ENCODE peak calls at places on chromosomes 13 and 19, in six cellular contexts. K is GM23248, U is mesendoderm, M is fibroblast of lung, Y is astrocyte, Z is MM.1S. Q is an unnamed sample. For H3K4me1, the result is how much of the 10 kb centered on the place peaks cover.

GRCh38 chr19:52398091-52398461 is 427 bp downstream of the ZNF528 start:
- DNase-seq in K (peak), U (no peak), M (peak), Y (no peak), Z (no peak), Q (no peak)

GRCh38 chr13:65606622-65607021 is 1623.5 kb downstream of the PCDH9 start:
- DNase-seq in K (no peak), U (no peak), M (peak), Y (peak), Z (no peak), Q (no peak)

GRCh38 chr19:15452111-15453047 is 2.6 kb upstream of the WIZ start:
- DNase-seq in K (peak), U (peak), M (peak), Y (peak), Z (no peak), Q (peak)

GRCh38 chr19:10353793-10354391 is 14.5 kb upstream of the ICAM3 start:
- DNase-seq in K (peak), U (peak), M (peak), Y (no peak), Z (no peak), Q (peak)

GRCh38 chr13:101945435-101945834 is 456.4 kb downstream of the FGF14 start:
- DNase-seq in K (no peak), U (peak), M (no peak), Y (no peak), Z (no peak), Q (no peak)

GRCh38 chr13:111270765-111271164 is 49.7 kb upstream of the TEX29 start:
- DNase-seq in K (peak), U (no peak), M (peak), Y (peak), Z (no peak), Q (no peak)

GRCh38 chr19:19587776-19588175 is 30.7 kb downstream of the PBX4 start:
- DNase-seq in K (no peak), U (no peak), M (no peak), Y (no peak), Z (no peak), Q (no peak)

GRCh38 chr13:113508531-113509254 is 18.2 kb upstream of the DCUN1D2 start:
- DNase-seq in K (no peak), U (no peak), M (no peak), Y (no peak), Z (no peak), Q (no peak)

GRCh38 chr19:18946335-18946734 is 5.3 kb upstream of the HOMER3 start:
- DNase-seq in K (no peak), U (no peak), M (no peak), Y (no peak), Z (no peak), Q (no peak)

GRCh38 chr19:47723573-47723923 is 10.3 kb downstream of the EHD2 start:
- DNase-seq in K (peak), U (peak), M (peak), Y (peak), Z (no peak), Q (no peak)

GRCh38 chr19:982567-983170 is 1.5 kb upstream of the WDR18 start:
- DNase-seq in K (peak), U (peak), M (peak), Y (no peak), Z (peak), Q (peak)

GRCh38 chr19:13004273-13004672 is 9.0 kb downstream of the NFIX start:
- DNase-seq in K (no peak), U (no peak), M (no peak), Y (no peak), Z (no peak), Q (no peak)

GRCh38 chr13:112635323-112635722 is 47.4 kb upstream of the TUBGCP3 start:
- DNase-seq in K (no peak), U (no peak), M (no peak), Y (no peak), Z (no peak), Q (no peak)

GRCh38 chr13:26037302-26037701 is 14.5 kb downstream of the SHISA2 start:
- DNase-seq in K (no peak), U (peak), M (no peak), Y (no peak), Z (no peak), Q (peak)

GRCh38 chr19:4597278-4597974 is 37.9 kb upstream of the SEMA6B start:
- DNase-seq in K (no peak), U (no peak), M (no peak), Y (no peak), Z (no peak), Q (no peak)

GRCh38 chr13:52048516-52048915 is 24.0 kb downstream of the UTP14C start:
- DNase-seq in K (peak), U (no peak), M (peak), Y (no peak), Z (no peak), Q (no peak)

GRCh38 chr19:2567580-2567979 is 91.7 kb downstream of the GADD45B start:
- DNase-seq in K (peak), U (no peak), M (no peak), Y (no peak), Z (no peak), Q (no peak)

GRCh38 chr19:35856546-35857149 is at the start of gene KIRREL2:
- DNase-seq in K (no peak), U (peak), M (no peak), Y (no peak), Z (no peak), Q (peak)

GRCh38 chr13:90950134-90950533 is 397.4 kb upstream of the MIR17HG start:
- DNase-seq in K (no peak), U (no peak), M (no peak), Y (no peak), Z (no peak), Q (no peak)

GRCh38 chr13:70087247-70087646 is 20.4 kb upstream of the ATXN8OS start:
- DNase-seq in K (no peak), U (peak), M (no peak), Y (no peak), Z (no peak), Q (no peak)

GRCh38 chr13:52599037-52599852 is 43.0 kb upstream of the HNRNPA1L2 start:
- DNase-seq in K (peak), U (no peak), M (peak), Y (peak), Z (no peak), Q (no peak)

GRCh38 chr13:113635709-113636108 is 22.3 kb downstream of the ATP4B start:
- DNase-seq in K (no peak), U (no peak), M (no peak), Y (no peak), Z (no peak), Q (no peak)

GRCh38 chr13:91894311-91894710 is 495.9 kb downstream of the GPC5 start:
- DNase-seq in K (no peak), U (no peak), M (peak), Y (peak), Z (no peak), Q (no peak)

GRCh38 chr13:102817907-102818306 is 19.0 kb downstream of the BIVM start:
- DNase-seq in K (no peak), U (peak), M (peak), Y (peak), Z (no peak), Q (no peak)

GRCh38 chr19:45151821-45152503 is 8.8 kb downstream of the NKPD1 start:
- DNase-seq in K (peak), U (no peak), M (no peak), Y (no peak), Z (no peak), Q (no peak)

GRCh38 chr13:27406178-27406939 is 18.1 kb upstream of the GTF3A start:
- DNase-seq in K (peak), U (peak), M (peak), Y (peak), Z (peak), Q (peak)

GRCh38 chr19:1133471-1133929 is 29.7 kb downstream of the GPX4 start:
- DNase-seq in K (no peak), U (peak), M (no peak), Y (no peak), Z (peak), Q (peak)

GRCh38 chr19:11479090-11479469 is 1.8 kb downstream of the ELAVL3 start:
- DNase-seq in K (no peak), U (no peak), M (no peak), Y (no peak), Z (no peak), Q (no peak)

GRCh38 chr19:1219786-1220451 is 14.3 kb downstream of the STK11 start:
- DNase-seq in K (no peak), U (no peak), M (no peak), Y (no peak), Z (no peak), Q (no peak)

GRCh38 chr19:51571599-51571998 is 516 bp downstream of the ZNF175 start:
- DNase-seq in K (peak), U (peak), M (no peak), Y (no peak), Z (no peak), Q (no peak)

GRCh38 chr19:5078179-5078578 is 109.3 kb downstream of the KDM4B start:
- DNase-seq in K (no peak), U (no peak), M (no peak), Y (no peak), Z (no peak), Q (no peak)

GRCh38 chr13:104105418-104106355 is 1039.5 kb upstream of the SLC10A2 start:
- DNase-seq in K (no peak), U (no peak), M (peak), Y (no peak), Z (no peak), Q (no peak)

GRCh38 chr13:31639443-31640163 is 99.7 kb upstream of the RXFP2 start:
- DNase-seq in K (peak), U (no peak), M (peak), Y (no peak), Z (no peak), Q (no peak)

GRCh38 chr19:48571378-48572162 is 19.6 kb downstream of the SULT2B1 start:
- DNase-seq in K (no peak), U (no peak), M (no peak), Y (no peak), Z (no peak), Q (no peak)

GRCh38 chr13:42581427-42581826 is 7.5 kb downstream of the TNFSF11 start:
- DNase-seq in K (no peak), U (no peak), M (no peak), Y (no peak), Z (no peak), Q (no peak)
- H3K4me2 ChIP-seq in K (no peak), U (no peak), M (no peak), Y (no peak), Z (no peak), Q (no peak)

DNA sequence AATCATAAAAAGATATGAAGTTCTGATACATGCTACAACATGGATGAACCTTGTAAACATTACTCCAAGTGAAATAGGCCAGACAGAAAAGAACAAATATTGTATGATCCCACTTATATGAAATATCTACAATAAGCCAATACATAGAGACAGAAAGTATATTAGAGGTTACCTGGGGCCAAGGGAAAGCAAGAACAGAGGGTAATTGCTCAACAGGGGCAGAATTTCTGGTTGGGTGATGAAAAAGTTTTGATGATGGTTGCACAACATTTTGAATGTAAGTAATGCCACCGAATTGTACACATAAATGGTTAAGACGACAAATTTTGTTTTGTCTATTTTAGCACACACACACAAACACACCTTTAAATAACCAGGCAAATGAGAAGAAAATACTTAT is 268.4 kb downstream of the FOXO1 start:
- DNase-seq in K (no peak), U (no peak), M (no peak), Y (no peak), Z (no peak), Q (no peak)
- H3K4me1 ChIP-seq in K (under half), U (under half), M (under half), Y (under half), Z (under half), Q (under half)

GRCh38 chr13:44394649-44395048 is 21.0 kb downstream of the SERP2 start:
- DNase-seq in K (no peak), U (peak), M (no peak), Y (no peak), Z (no peak), Q (no peak)

GRCh38 chr13:44398606-44399005 is 25.0 kb downstream of the SERP2 start:
- DNase-seq in K (no peak), U (no peak), M (no peak), Y (no peak), Z (no peak), Q (no peak)

GRCh38 chr13:44396963-44397580 is 23.4 kb downstream of the SERP2 start:
- DNase-seq in K (no peak), U (peak), M (peak), Y (peak), Z (no peak), Q (no peak)

GRCh38 chr13:44397766-44398223 is 24.2 kb downstream of the SERP2 start:
- DNase-seq in K (no peak), U (no peak), M (no peak), Y (peak), Z (no peak), Q (no peak)

DNA sequence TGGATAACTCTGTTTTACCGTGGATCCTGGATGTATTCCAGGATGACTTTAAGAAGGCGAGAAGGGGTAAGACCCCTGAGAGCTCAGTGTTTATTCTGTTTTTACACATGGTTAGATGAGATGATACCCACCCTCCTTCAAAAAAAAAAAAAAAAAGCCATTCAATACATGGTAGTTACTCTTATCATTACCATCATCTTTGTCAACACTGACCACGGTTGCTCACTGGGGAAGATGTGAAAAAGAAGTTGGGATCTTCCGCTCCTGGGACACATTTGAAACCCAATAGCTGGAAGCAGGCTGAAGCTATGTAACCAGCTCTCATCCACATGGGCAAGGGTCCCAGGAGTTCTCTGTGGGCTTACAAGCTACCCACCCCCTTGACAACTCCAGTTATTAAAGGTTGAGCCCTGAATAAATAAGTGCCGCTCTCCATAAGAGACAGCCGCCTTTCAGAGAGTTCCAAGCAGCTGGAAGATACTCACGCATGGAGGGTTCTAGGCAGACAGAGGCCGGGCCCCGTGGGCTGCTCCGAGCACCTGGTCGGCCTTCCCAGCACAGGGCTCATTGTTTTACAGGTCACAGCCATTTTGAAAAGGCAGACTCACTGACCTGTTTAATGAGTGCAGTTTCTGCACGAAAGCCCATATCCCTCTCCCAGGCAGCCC is 22.8 kb downstream of the SERP2 start:
- DNase-seq in K (no peak), U (peak), M (no peak), Y (no peak), Z (no peak), Q (no peak)
- H3K4me3 ChIP-seq in K (no peak), U (no peak), M (no peak), Y (no peak), Z (no peak), Q (no peak)

GRCh38 chr13:98489446-98490194 is 87.3 kb downstream of the STK24 start:
- DNase-seq in K (no peak), U (no peak), M (no peak), Y (no peak), Z (peak), Q (peak)

GRCh38 chr13:98492335-98493034 is 84.4 kb downstream of the STK24 start:
- DNase-seq in K (peak), U (no peak), M (no peak), Y (no peak), Z (no peak), Q (no peak)

GRCh38 chr13:98490866-98491265 is 86.0 kb downstream of the STK24 start:
- DNase-seq in K (no peak), U (no peak), M (no peak), Y (no peak), Z (no peak), Q (no peak)

GRCh38 chr13:98488736-98489135 is 88.2 kb downstream of the STK24 start:
- DNase-seq in K (no peak), U (no peak), M (no peak), Y (no peak), Z (peak), Q (peak)

DNA sequence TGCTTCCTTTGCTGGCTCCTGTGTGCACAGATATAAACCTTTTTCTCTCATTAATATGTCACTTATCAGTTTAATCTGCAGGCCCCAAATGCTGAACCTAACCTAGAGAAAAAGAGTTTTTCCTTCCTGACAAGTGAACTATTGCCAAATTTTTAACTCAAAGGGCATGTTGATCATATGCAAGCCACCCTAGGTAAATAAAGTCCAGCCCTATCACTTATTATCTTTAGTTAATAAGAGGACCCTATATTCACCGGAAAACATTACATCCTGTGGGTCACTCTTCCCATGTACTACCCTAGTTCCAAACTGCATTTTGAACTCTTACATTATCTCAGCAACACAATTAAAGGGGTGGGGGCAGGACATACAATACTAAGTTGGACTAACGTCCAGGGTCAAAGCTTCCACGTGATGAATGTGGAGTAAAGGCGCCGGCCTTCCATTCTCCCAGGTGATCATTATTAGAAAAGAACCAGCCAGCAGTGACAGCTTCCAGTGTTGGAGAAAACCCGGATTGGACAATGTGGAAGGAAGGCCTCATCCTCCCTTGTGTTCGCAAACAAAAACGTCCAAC is 86.6 kb downstream of the STK24 start:
- DNase-seq in K (no peak), U (no peak), M (no peak), Y (no peak), Z (no peak), Q (no peak)
- H3K4me2 ChIP-seq in K (no peak), U (no peak), M (no peak), Y (no peak), Z (peak), Q (peak)

GRCh38 chr13:41554626-41555386 is 97.5 kb downstream of the RGCC start:
- DNase-seq in K (no peak), U (no peak), M (no peak), Y (no peak), Z (no peak), Q (peak)
- H3K4me1 ChIP-seq in K (under half), U (under half), M (under half), Y (under half), Z (under half), Q (under half)

GRCh38 chr19:53907193-53907581 is 1.9 kb upstream of the CACNG7 start:
- DNase-seq in K (no peak), U (no peak), M (no peak), Y (no peak), Z (no peak), Q (no peak)

GRCh38 chr19:53907690-53908089 is 1.4 kb upstream of the CACNG7 start:
- DNase-seq in K (no peak), U (no peak), M (no peak), Y (no peak), Z (no peak), Q (no peak)

GRCh38 chr19:53905787-53906186 is 3.3 kb upstream of the CACNG7 start:
- DNase-seq in K (no peak), U (no peak), M (no peak), Y (no peak), Z (no peak), Q (no peak)

GRCh38 chr19:53904909-53905308 is 4.2 kb upstream of the CACNG7 start:
- DNase-seq in K (no peak), U (no peak), M (no peak), Y (no peak), Z (no peak), Q (no peak)

DNA sequence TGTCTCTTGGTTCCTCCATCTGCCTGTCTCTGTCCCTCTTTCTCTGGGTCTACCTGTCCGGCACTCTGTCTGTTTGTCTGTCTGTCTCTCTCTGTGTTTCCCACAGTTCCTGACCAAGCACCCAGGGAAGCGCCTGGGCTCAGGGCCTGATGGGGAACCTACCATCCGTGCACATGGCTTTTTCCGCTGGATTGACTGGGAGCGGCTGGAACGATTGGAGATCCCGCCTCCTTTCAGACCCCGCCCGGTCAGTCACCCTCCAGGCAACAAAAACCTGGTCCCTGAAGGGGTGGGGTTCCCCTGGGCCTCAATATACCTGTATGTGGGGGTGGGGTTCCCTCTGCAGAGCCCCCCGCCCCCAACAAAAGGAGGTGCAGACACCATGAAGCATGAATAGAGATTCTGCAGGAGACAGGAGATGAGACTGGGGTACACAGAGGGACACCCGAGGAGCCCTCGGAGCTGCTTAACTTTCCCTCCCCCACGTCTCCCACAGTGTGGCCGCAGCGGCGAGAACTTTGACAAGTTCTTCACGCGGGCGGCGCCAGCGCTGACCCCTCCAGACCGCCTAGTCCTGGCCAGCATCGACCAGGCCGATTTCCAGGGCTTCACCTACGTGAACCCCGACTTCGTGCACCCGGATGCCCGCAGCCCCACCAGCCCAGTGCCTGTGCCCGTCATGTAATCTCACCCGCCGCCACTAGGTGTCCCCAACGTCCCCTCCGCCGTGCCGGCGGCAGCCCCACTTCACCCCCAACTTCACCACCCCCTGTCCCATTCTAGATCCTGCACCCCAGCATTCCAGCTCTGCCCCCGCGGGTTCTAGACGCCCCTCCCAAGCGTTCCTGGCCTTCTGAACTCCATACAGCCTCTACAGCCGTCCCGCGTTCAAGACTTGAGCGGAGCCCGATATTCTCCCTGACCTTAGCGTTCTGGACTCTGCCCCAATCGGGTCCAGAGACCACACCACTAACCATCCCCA is 2.6 kb upstream of the CACNG7 start:
- DNase-seq in K (peak), U (no peak), M (no peak), Y (no peak), Z (no peak), Q (peak)
- H3K4me3 ChIP-seq in K (no peak), U (no peak), M (no peak), Y (no peak), Z (no peak), Q (no peak)